ENCODE peak calls at places on chromosome 10, in six cellular contexts. One of them, this sample, is unnamed.

GRCh38 chr10:63133787-63134557 is 844 bp downstream of the NRBF2 start:
- DNase-seq in H54: peak
- DNase-seq in stimulated activated CD8-positive, alpha-beta memory T cell treated with anti-CD3 and anti-CD28 coated beads, Interleukin-4, amount 100 ng/mL, for 4 hours: no peak
- DNase-seq in COR-L47: no peak
- DNase-seq in DND-41: no peak
- DNase-seq in stimulated activated CD4-positive, alpha-beta T cell treated with anti-CD3 and anti-CD28 coated beads, Interleukin-4, amount 100 ng/mL, for 24 hours: no peak
- DNase-seq in this sample: peak

GRCh38 chr10:102352066-102352715 is 43.3 kb upstream of the NFKB2 start:
- DNase-seq in H54: peak
- DNase-seq in stimulated activated CD8-positive, alpha-beta memory T cell treated with anti-CD3 and anti-CD28 coated beads, Interleukin-4, amount 100 ng/mL, for 4 hours: peak
- DNase-seq in COR-L47: peak
- DNase-seq in DND-41: peak
- DNase-seq in stimulated activated CD4-positive, alpha-beta T cell treated with anti-CD3 and anti-CD28 coated beads, Interleukin-4, amount 100 ng/mL, for 24 hours: peak
- DNase-seq in this sample: peak

GRCh38 chr10:111835562-111835961 is 348.0 kb downstream of the GPAM start:
- DNase-seq in H54: no peak
- DNase-seq in stimulated activated CD8-positive, alpha-beta memory T cell treated with anti-CD3 and anti-CD28 coated beads, Interleukin-4, amount 100 ng/mL, for 4 hours: no peak
- DNase-seq in COR-L47: no peak
- DNase-seq in DND-41: no peak
- DNase-seq in stimulated activated CD4-positive, alpha-beta T cell treated with anti-CD3 and anti-CD28 coated beads, Interleukin-4, amount 100 ng/mL, for 24 hours: no peak
- DNase-seq in this sample: no peak

GRCh38 chr10:94264085-94264484 is 98.7 kb downstream of the NOC3L start:
- DNase-seq in H54: no peak
- DNase-seq in stimulated activated CD8-positive, alpha-beta memory T cell treated with anti-CD3 and anti-CD28 coated beads, Interleukin-4, amount 100 ng/mL, for 4 hours: no peak
- DNase-seq in COR-L47: no peak
- DNase-seq in DND-41: no peak
- DNase-seq in stimulated activated CD4-positive, alpha-beta T cell treated with anti-CD3 and anti-CD28 coated beads, Interleukin-4, amount 100 ng/mL, for 24 hours: no peak
- DNase-seq in this sample: no peak

GRCh38 chr10:132848306-132848705 is 62.4 kb upstream of the NKX6-2 start:
- DNase-seq in H54: no peak
- DNase-seq in stimulated activated CD8-positive, alpha-beta memory T cell treated with anti-CD3 and anti-CD28 coated beads, Interleukin-4, amount 100 ng/mL, for 4 hours: no peak
- DNase-seq in COR-L47: no peak
- DNase-seq in DND-41: peak
- DNase-seq in stimulated activated CD4-positive, alpha-beta T cell treated with anti-CD3 and anti-CD28 coated beads, Interleukin-4, amount 100 ng/mL, for 24 hours: no peak
- DNase-seq in this sample: no peak

GRCh38 chr10:2284071-2284470 is 546.7 kb upstream of the ADARB2 start:
- DNase-seq in H54: no peak
- DNase-seq in stimulated activated CD8-positive, alpha-beta memory T cell treated with anti-CD3 and anti-CD28 coated beads, Interleukin-4, amount 100 ng/mL, for 4 hours: no peak
- DNase-seq in COR-L47: no peak
- DNase-seq in DND-41: no peak
- DNase-seq in stimulated activated CD4-positive, alpha-beta T cell treated with anti-CD3 and anti-CD28 coated beads, Interleukin-4, amount 100 ng/mL, for 24 hours: no peak
- DNase-seq in this sample: no peak

GRCh38 chr10:126186746-126187145 is 201.5 kb downstream of the ADAM12 start:
- DNase-seq in H54: no peak
- DNase-seq in stimulated activated CD8-positive, alpha-beta memory T cell treated with anti-CD3 and anti-CD28 coated beads, Interleukin-4, amount 100 ng/mL, for 4 hours: no peak
- DNase-seq in COR-L47: no peak
- DNase-seq in DND-41: no peak
- DNase-seq in stimulated activated CD4-positive, alpha-beta T cell treated with anti-CD3 and anti-CD28 coated beads, Interleukin-4, amount 100 ng/mL, for 24 hours: no peak
- DNase-seq in this sample: no peak

GRCh38 chr10:59582779-59583178 is 126.9 kb downstream of the SLC16A9 start:
- DNase-seq in H54: no peak
- DNase-seq in stimulated activated CD8-positive, alpha-beta memory T cell treated with anti-CD3 and anti-CD28 coated beads, Interleukin-4, amount 100 ng/mL, for 4 hours: no peak
- DNase-seq in COR-L47: no peak
- DNase-seq in DND-41: no peak
- DNase-seq in stimulated activated CD4-positive, alpha-beta T cell treated with anti-CD3 and anti-CD28 coated beads, Interleukin-4, amount 100 ng/mL, for 24 hours: no peak
- DNase-seq in this sample: no peak

GRCh38 chr10:65581426-65582026 is 1344.3 kb upstream of the LRRTM3 start:
- DNase-seq in H54: no peak
- DNase-seq in stimulated activated CD8-positive, alpha-beta memory T cell treated with anti-CD3 and anti-CD28 coated beads, Interleukin-4, amount 100 ng/mL, for 4 hours: no peak
- DNase-seq in COR-L47: no peak
- DNase-seq in DND-41: no peak
- DNase-seq in stimulated activated CD4-positive, alpha-beta T cell treated with anti-CD3 and anti-CD28 coated beads, Interleukin-4, amount 100 ng/mL, for 24 hours: no peak
- DNase-seq in this sample: no peak

This sample was measured in GM19239.